ENCODE peak calls at places on chromosomes 16 and 17, in eight cellular contexts. O is vagina, U is activated B cell treated with CpG ODN at 0.5 μM for 24 hours, I is bronchial epithelial cell, P is PC-9, M is fibroblast of villous mesenchyme, N is psoas muscle, X is fibroblast of lung. Q is an unnamed sample.

GRCh38 chr17:5120036-5120435 is 4.2 kb downstream of the USP6 start:
- DNase-seq in U (no peak), I (no peak), M (no peak), N (no peak), X (no peak), O (no peak), P (no peak), Q (no peak)

GRCh38 chr16:72723781-72724180 is 324.1 kb downstream of the ZFHX3 start:
- DNase-seq in O (no peak), M (peak; percentile 28), X (no peak), U (no peak), I (peak; percentile 83), N (no peak), P (peak; percentile 61), Q (no peak)

GRCh38 chr17:2173005-2173404 is 118.1 kb downstream of the HIC1 start:
- DNase-seq in P (no peak), I (no peak), N (peak; percentile 44), U (no peak), M (peak; percentile 76), O (no peak), X (peak; percentile 60), Q (no peak)

GRCh38 chr17:50467855-50468119 is 893 bp downstream of the CHAD start:
- DNase-seq in O (no peak), P (no peak), I (no peak), X (no peak), N (no peak), U (no peak), M (no peak), Q (no peak)

GRCh38 chr17:12037970-12038369 is 17.3 kb downstream of the MAP2K4 start:
- DNase-seq in U (no peak), X (no peak), N (no peak), I (no peak), M (no peak), O (no peak), P (no peak), Q (no peak)

GRCh38 chr17:73151888-73152633 is 12.7 kb upstream of the SSTR2 start:
- DNase-seq in X (no peak), U (no peak), O (no peak), I (no peak), N (no peak), M (no peak), P (no peak), Q (no peak)

GRCh38 chr16:72997141-72997542 is 50.8 kb downstream of the ZFHX3 start:
- DNase-seq in O (no peak), M (peak; percentile 86), P (peak; percentile 99), I (peak; percentile 85), U (no peak), X (peak; percentile 84), N (peak; percentile 52), Q (no peak)

GRCh38 chr16:53097190-53097589 is 42.4 kb downstream of the CHD9 start:
- DNase-seq in I (no peak), M (no peak), O (no peak), N (no peak), P (no peak), U (no peak), X (no peak), Q (no peak)

GRCh38 chr17:76949913-76950695 is 81.9 kb downstream of the MGAT5B start:
- DNase-seq in U (no peak), P (no peak), N (no peak), M (no peak), I (no peak), X (no peak), O (no peak), Q (no peak)

GRCh38 chr17:16516594-16517018 is 24.6 kb upstream of the LRRC75A start:
- DNase-seq in O (no peak), M (peak; percentile 75), U (no peak), P (no peak), X (peak; percentile 53), N (peak; percentile 38), I (peak; percentile 52), Q (no peak)

GRCh38 chr16:30053376-30054015 is 12.1 kb upstream of the ALDOA start:
- DNase-seq in O (no peak), U (no peak), X (no peak), N (no peak), I (peak; percentile 41), M (peak; percentile 51), P (peak; percentile 72), Q (no peak)

DNA sequence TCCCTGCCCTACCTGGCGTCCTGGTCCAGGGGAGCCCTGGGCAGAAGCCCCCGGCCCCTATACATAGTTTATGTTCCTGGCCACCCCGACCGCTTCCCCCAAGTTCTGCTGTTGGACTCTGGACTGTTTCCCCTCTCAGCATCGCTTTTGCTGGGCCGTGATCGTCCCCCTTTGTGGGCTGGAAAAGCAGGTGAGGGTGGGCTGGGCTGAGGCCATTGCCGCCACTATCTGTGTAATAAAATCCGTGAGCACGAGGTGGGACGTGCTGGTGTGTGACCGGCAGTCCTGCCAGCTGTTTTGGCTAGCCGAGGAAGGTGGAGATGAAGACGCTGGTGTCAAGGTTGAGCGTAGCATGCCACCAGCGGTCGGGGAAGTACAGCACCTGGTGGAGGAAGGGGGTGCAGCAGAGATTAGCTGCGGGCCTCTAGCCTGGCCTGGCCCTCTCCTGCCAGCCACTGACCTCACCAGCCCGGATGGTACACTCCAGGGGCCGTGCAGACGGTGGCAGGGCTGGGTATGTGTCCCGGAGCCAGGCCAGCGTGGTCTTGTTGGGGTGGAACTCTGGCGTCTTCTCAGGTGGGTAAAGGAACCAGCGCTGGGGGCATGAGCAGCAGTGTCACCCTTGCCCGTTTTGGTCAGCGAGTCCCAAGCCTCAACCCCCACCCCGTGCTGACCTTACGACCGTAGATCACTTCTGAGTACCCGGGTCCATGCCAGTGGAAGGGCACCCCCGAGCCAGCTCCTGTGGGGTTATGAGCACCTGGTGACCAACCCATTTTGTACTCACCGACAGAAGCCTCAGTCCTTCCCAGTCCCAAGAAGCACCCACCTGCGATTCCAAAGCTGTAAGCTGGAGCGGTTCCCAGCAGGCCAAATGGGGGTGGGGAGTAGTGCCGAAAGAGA is 1.4 kb downstream of the JMJD8 start:
- DNase-seq in M (no peak), U (no peak), N (no peak), O (no peak), P (no peak), X (no peak), I (no peak), Q (no peak)
- TF ChIP-seq CTCF in M (no peak), U (no peak), N (no peak), O (no peak), P (no peak), X (no peak), I (no peak), Q (no peak)

DNA sequence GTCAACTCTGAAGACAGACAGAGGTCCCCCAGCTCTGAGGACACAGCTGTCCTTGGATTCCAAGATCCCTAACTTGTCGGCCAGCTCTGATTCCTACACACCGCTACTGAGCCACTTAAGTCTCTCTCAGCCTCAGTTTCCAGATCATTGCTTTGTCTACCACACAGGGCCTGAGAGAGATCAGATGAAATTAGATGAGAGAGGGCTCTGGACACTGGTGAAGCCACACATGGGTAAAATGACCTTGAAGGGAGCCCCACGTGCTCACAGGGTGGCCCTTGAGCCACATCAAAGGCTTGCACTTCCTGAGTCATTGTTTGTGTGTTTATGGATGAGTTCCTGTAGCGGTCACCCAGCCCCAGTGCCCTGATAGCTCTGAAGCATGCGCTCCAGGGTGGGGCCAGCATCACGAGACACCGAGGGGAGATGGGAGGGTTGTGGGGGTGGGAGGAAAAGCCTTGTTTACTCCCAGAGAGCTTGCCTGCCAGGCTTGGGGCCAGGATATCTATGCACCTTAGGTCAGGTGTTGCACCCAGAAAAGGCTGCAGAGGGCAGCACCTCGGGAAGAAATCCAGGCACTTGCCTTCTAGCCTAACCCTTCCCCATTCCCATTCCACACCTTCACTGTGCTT is 32.7 kb upstream of the SLC6A2 start:
- DNase-seq in N (no peak), M (no peak), X (no peak), O (no peak), I (peak; percentile 31), P (peak; percentile 81), U (no peak), Q (no peak)
- TF ChIP-seq CTCF in N (no peak), M (peak; percentile 24), X (no peak), O (no peak), I (peak; percentile 73), P (peak; percentile 73), U (no peak), Q (peak; percentile 17)

GRCh38 chr16:8660841-8661301 is 13.5 kb upstream of the ABAT start:
- DNase-seq in M (peak; percentile 50), I (peak; percentile 48), O (no peak), U (no peak), N (peak; percentile 53), P (peak; percentile 46), X (peak; percentile 53), Q (no peak)

GRCh38 chr16:8649829-8650554 is 24.4 kb upstream of the ABAT start:
- DNase-seq in O (no peak), N (no peak), M (no peak), X (no peak), U (no peak), P (no peak), I (no peak), Q (no peak)

GRCh38 chr16:8656376-8656775 is 18.0 kb upstream of the ABAT start:
- DNase-seq in I (no peak), U (no peak), P (no peak), X (no peak), O (no peak), M (no peak), N (no peak), Q (no peak)

DNA sequence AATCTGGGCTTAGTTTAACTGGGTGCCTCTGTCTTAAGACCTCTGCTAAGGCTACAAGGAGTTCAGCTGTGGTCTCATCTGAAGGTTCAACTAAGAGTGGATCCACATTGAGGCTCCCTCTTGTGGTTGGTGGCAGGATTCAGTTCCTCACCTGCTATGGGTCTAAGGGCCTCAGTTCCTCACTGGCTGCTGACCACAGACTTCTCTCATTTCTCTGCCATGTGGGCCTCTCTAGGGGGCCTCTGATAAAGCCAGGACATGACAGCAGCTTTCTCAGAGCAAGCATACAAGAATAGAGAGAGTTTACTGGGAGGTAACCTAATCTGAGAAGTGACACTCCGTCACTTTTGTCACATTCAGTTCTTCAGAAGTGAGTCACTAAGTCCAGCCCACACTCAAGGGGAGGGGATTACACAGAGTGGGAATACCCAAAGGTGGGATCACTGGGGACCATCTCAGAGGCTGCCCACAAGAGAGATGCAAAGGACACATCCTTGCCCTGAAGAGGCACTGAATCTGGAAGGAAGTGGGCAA is 19.2 kb upstream of the ABAT start:
- DNase-seq in U (no peak), M (peak; percentile 33), P (no peak), N (no peak), X (peak; percentile 39), O (no peak), I (no peak), Q (no peak)
- TF ChIP-seq CTCF in U (no peak), M (peak; percentile 64), P (peak; percentile 66), N (no peak), X (peak; percentile 33), O (no peak), I (no peak), Q (peak; percentile 22)

DNA sequence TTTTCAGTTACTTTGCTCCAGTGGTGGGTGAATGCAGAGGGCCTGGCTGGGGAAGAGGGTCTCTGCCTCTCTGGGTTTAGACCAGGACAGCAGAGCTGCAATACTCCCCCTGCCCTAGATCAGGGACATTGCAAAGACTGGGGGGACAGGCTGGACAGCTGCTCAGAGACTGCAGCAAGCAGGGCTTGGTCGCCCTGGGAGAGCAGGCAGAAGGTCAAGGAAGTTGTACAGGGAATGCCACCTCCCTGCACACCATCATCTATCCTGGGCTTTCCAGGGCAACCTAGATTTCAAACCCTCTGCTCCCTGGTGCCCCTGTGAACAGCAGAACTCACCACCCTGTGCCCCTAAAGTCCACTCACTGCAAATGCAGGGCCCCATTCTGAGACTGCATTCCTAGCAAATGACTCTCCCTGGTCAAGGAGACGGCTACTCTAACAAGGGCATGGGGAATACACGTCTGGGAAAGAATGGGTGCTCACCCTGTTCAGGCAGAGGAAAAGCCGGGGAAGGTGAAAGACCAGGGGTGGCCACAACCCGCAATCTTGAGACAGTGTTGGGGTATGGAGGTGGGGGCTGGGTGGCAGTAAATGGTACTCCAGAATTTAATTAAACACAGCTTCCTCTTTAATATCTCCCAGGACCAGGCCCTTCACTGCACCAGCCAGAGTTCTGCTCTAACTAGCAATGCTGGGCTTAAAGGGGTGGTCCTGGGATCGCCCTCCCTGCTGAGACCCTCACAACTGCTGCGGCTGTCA is 1.0 kb downstream of the KIFC3 start:
- DNase-seq in U (no peak), X (peak; percentile 61), I (peak; percentile 62), O (no peak), M (peak; percentile 73), N (no peak), P (peak; percentile 84), Q (no peak)
- TF ChIP-seq CTCF in U (no peak), X (no peak), I (no peak), O (no peak), M (no peak), N (no peak), P (peak; percentile 42), Q (no peak)

Q was measured in AG09319.